ENCODE peak calls at places on chromosome 13, in seven cellular contexts. J is IMR-90, C is right cardiac atrium, V is GM23338, M is fibroblast of lung, K is endothelial cell of umbilical vein, P is PC-3. H is an unnamed sample. For H3K4me1, the result is how much of the 10 kb centered on the place peaks cover.

GRCh38 chr13:44834404-44834803 is 154.9 kb downstream of the NUFIP1 start:
- DNase-seq in J (no peak), C (no peak), V (no peak), M (no peak), K (no peak), P (no peak), H (no peak)

GRCh38 chr13:113083402-113084061 is 22.1 kb upstream of the F7 start:
- DNase-seq in J (peak), C (peak), V (no peak), M (peak), K (no peak), P (peak), H (peak)

GRCh38 chr13:108121406-108121805 is 93.9 kb downstream of the LIG4 start:
- DNase-seq in J (no peak), C (no peak), V (peak), M (no peak), K (no peak), P (no peak), H (no peak)

GRCh38 chr13:102846261-102847015 is 606 bp downstream of the ERCC5 start:
- DNase-seq in J (peak), C (peak), V (peak), M (peak), K (peak), P (peak), H (peak)

GRCh38 chr13:53204598-53204997 is 176.0 kb downstream of the OLFM4 start:
- DNase-seq in J (no peak), C (no peak), V (no peak), M (no peak), K (no peak), P (no peak), H (no peak)

GRCh38 chr13:50518131-50518530 is 325.4 kb downstream of the DLEU7 start:
- DNase-seq in J (peak), C (no peak), V (no peak), M (peak), K (no peak), P (no peak), H (peak)

GRCh38 chr13:24076124-24076523 is 84.4 kb upstream of the SPATA13 start:
- DNase-seq in J (no peak), C (no peak), V (no peak), M (no peak), K (no peak), P (peak), H (no peak)

GRCh38 chr13:83325454-83325853 is 556.8 kb downstream of the SLITRK1 start:
- DNase-seq in J (peak), C (no peak), V (no peak), M (peak), K (no peak), P (peak), H (peak)

GRCh38 chr13:97809576-97809975 is 143.9 kb upstream of the IPO5 start:
- DNase-seq in J (peak), C (no peak), V (no peak), M (peak), K (no peak), P (peak), H (no peak)

GRCh38 chr13:112454648-112455334 is 78.6 kb downstream of the SPACA7 start:
- DNase-seq in J (no peak), C (no peak), V (no peak), M (no peak), K (no peak), P (no peak), H (peak)

GRCh38 chr13:33172911-33173310 is 112.6 kb downstream of the STARD13 start:
- DNase-seq in J (no peak), C (no peak), V (no peak), M (peak), K (no peak), P (no peak), H (no peak)

GRCh38 chr13:67204731-67205130 is 25.4 kb downstream of the PCDH9 start:
- DNase-seq in J (no peak), C (no peak), V (no peak), M (peak), K (no peak), P (no peak), H (no peak)

GRCh38 chr13:59531571-59532091 is 632.1 kb downstream of the DIAPH3 start:
- DNase-seq in J (peak), C (peak), V (peak), M (peak), K (peak), P (peak), H (no peak)

GRCh38 chr13:102392810-102393209 is 9.0 kb downstream of the FGF14 start:
- DNase-seq in J (no peak), C (no peak), V (no peak), M (no peak), K (no peak), P (no peak), H (no peak)

GRCh38 chr13:44404261-44405139 is 30.9 kb downstream of the SERP2 start:
- DNase-seq in J (no peak), C (no peak), V (peak), M (no peak), K (no peak), P (no peak), H (no peak)

GRCh38 chr13:31905896-31906295 is 125.7 kb upstream of the FRY start:
- DNase-seq in J (no peak), C (no peak), V (peak), M (no peak), K (no peak), P (no peak), H (no peak)
- H3K4me1 ChIP-seq in J (under half), C (under half), V (under half), M (under half), K (under half), P (under half), H (under half)

GRCh38 chr13:75745387-75745786 is 109.3 kb downstream of the LMO7 start:
- DNase-seq in J (no peak), C (no peak), V (no peak), M (no peak), K (no peak), P (no peak), H (no peak)

GRCh38 chr13:75740008-75740407 is 103.9 kb downstream of the LMO7 start:
- DNase-seq in J (no peak), C (no peak), V (no peak), M (peak), K (no peak), P (no peak), H (no peak)

GRCh38 chr13:75748874-75749273 is 112.7 kb downstream of the LMO7 start:
- DNase-seq in J (no peak), C (no peak), V (no peak), M (no peak), K (no peak), P (no peak), H (no peak)

GRCh38 chr13:75739244-75739868 is 103.2 kb downstream of the LMO7 start:
- DNase-seq in J (peak), C (no peak), V (no peak), M (peak), K (no peak), P (no peak), H (peak)

GRCh38 chr13:75744127-75744526 is 108.0 kb downstream of the LMO7 start:
- DNase-seq in J (no peak), C (no peak), V (no peak), M (no peak), K (no peak), P (no peak), H (no peak)
- H3K27ac ChIP-seq in J (no peak), C (no peak), V (no peak), M (no peak), K (no peak), P (no peak), H (peak)

GRCh38 chr13:29175245-29175873 is 355.2 kb downstream of the MTUS2 start:
- DNase-seq in J (no peak), C (no peak), V (no peak), M (no peak), K (no peak), P (no peak), H (no peak)

GRCh38 chr13:29170451-29171082 is 350.4 kb downstream of the MTUS2 start:
- DNase-seq in J (no peak), C (no peak), V (no peak), M (no peak), K (no peak), P (no peak), H (no peak)

GRCh38 chr13:29171244-29171643 is 351.1 kb downstream of the MTUS2 start:
- DNase-seq in J (no peak), C (no peak), V (no peak), M (no peak), K (no peak), P (no peak), H (no peak)

GRCh38 chr13:29174093-29174492 is 354.0 kb downstream of the MTUS2 start:
- DNase-seq in J (no peak), C (no peak), V (no peak), M (no peak), K (no peak), P (no peak), H (no peak)
- H3K4me1 ChIP-seq in J (under half), C (under half), V (under half), M (under half), K (under half), P (under half), H (under half)

GRCh38 chr13:21152251-21152899 is 24.0 kb downstream of the SKA3 start:
- DNase-seq in J (no peak), C (peak), V (peak), M (no peak), K (no peak), P (no peak), H (no peak)

GRCh38 chr13:21150013-21150412 is 26.3 kb downstream of the SKA3 start:
- DNase-seq in J (no peak), C (no peak), V (no peak), M (no peak), K (peak), P (no peak), H (no peak)

GRCh38 chr13:21148557-21149258 is 27.6 kb downstream of the SKA3 start:
- DNase-seq in J (no peak), C (no peak), V (peak), M (no peak), K (no peak), P (no peak), H (no peak)

GRCh38 chr13:21147827-21148226 is 28.5 kb downstream of the SKA3 start:
- DNase-seq in J (no peak), C (no peak), V (peak), M (no peak), K (no peak), P (no peak), H (no peak)

DNA sequence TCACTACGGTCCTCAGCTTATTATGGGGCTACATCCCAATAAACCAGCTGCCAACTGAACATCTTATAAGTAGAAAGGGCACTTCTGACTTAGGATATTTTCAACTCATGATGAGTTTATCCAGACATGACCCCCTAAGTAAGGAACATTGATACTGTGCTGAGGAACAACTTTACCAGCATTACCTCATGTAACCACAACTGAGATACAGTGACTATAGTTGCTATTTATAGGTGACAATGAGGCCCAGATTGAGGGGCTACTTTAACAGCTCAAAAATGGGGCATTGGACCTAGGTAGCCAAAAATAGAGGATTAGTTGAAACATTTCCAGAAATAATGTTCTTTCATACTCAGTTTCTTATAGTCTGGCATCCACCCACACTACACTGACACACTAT is 26.8 kb downstream of the SKA3 start:
- DNase-seq in J (peak), C (no peak), V (no peak), M (peak), K (no peak), P (no peak), H (no peak)
- H3K27ac ChIP-seq in J (no peak), C (no peak), V (peak), M (no peak), K (no peak), P (no peak), H (peak)

GRCh38 chr13:110248449-110249143 is 58.4 kb downstream of the COL4A1 start:
- DNase-seq in J (no peak), C (no peak), V (no peak), M (no peak), K (no peak), P (no peak), H (no peak)

GRCh38 chr13:110244926-110245325 is 62.0 kb downstream of the COL4A1 start:
- DNase-seq in J (no peak), C (peak), V (no peak), M (no peak), K (no peak), P (no peak), H (no peak)

GRCh38 chr13:110244096-110244830 is 62.7 kb downstream of the COL4A1 start:
- DNase-seq in J (peak), C (peak), V (no peak), M (no peak), K (no peak), P (no peak), H (peak)

GRCh38 chr13:110245421-110245899 is 61.5 kb downstream of the COL4A1 start:
- DNase-seq in J (peak), C (peak), V (no peak), M (peak), K (no peak), P (no peak), H (peak)

GRCh38 chr13:110246530-110246929 is 60.4 kb downstream of the COL4A1 start:
- DNase-seq in J (no peak), C (no peak), V (no peak), M (no peak), K (no peak), P (no peak), H (no peak)
- H3K4me1 ChIP-seq in J (under half), C (under half), V (under half), M (under half), K (under half), P (under half), H (half or more)

DNA sequence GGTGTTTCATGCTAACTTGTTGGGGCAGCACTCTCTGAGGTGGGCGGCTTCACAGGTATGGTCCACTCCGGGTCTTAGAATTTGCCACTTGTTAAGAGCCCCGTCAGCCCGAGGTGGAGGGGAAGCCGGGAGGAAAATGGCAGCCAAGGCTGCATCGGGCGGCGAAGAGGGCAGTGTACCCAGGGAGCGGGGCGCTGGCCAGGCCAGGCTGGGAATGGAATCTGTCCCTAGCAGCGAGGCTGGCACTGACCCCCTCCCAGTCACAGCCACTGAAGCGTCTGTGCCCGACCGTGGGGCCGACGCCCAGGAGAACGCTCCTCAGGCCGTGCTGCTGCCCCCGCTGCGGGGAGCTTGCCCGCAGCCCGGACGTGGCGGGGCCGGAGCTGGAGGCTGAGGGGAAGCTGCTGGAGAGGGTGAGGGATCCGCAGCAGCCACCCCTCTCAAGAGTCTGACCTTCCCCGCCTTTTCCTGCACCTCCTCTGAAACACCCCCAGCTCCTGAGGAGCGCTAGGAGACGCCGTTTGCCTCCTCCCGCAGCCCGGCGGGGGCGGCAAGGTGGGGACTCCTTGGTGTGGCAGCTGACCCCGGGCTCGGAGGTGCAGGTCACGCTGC is 313.8 kb upstream of the SPRY2 start:
- DNase-seq in J (no peak), C (peak), V (peak), M (no peak), K (no peak), P (no peak), H (peak)
- H3K27ac ChIP-seq in J (no peak), C (no peak), V (no peak), M (no peak), K (no peak), P (no peak), H (no peak)